ENCODE peak calls at places on chromosomes 1 and 21, in seven cellular contexts. One of them, this sample, is unnamed.

GRCh38 chr1:42290130-42290529 is 44.9 kb downstream of the FOXJ3 start:
- DNase-seq in central memory CD4-positive, alpha-beta T cell: no peak
- DNase-seq in IMR-90: peak
- DNase-seq in body of pancreas: no peak
- DNase-seq in ecto neural progenitor cell: no peak
- DNase-seq in T-cell: no peak
- DNase-seq in uterus: no peak
- DNase-seq in this sample: no peak

GRCh38 chr21:36456714-36457399 is 23.1 kb downstream of the CLDN14 start:
- DNase-seq in ecto neural progenitor cell: no peak
- DNase-seq in body of pancreas: no peak
- DNase-seq in IMR-90: no peak
- DNase-seq in central memory CD4-positive, alpha-beta T cell: no peak
- DNase-seq in uterus: no peak
- DNase-seq in T-cell: no peak
- DNase-seq in this sample: no peak

GRCh38 chr1:201666645-201667044 is 127.7 kb downstream of the NAV1 start:
- DNase-seq in central memory CD4-positive, alpha-beta T cell: no peak
- DNase-seq in ecto neural progenitor cell: no peak
- DNase-seq in IMR-90: no peak
- DNase-seq in T-cell: no peak
- DNase-seq in uterus: no peak
- DNase-seq in body of pancreas: no peak
- DNase-seq in this sample: no peak

GRCh38 chr1:56578963-56579875 is at the start of gene PLPP3:
- DNase-seq in T-cell: no peak
- DNase-seq in central memory CD4-positive, alpha-beta T cell: no peak
- DNase-seq in IMR-90: peak
- DNase-seq in uterus: peak
- DNase-seq in ecto neural progenitor cell: peak
- DNase-seq in body of pancreas: peak
- DNase-seq in this sample: peak

GRCh38 chr1:28781305-28781704 is 30.7 kb upstream of the OPRD1 start:
- DNase-seq in IMR-90: no peak
- DNase-seq in T-cell: no peak
- DNase-seq in ecto neural progenitor cell: no peak
- DNase-seq in body of pancreas: no peak
- DNase-seq in central memory CD4-positive, alpha-beta T cell: no peak
- DNase-seq in uterus: no peak
- DNase-seq in this sample: no peak

GRCh38 chr1:213790565-213790964 is 197.2 kb upstream of the PROX1 start:
- DNase-seq in central memory CD4-positive, alpha-beta T cell: no peak
- DNase-seq in ecto neural progenitor cell: no peak
- DNase-seq in uterus: no peak
- DNase-seq in body of pancreas: no peak
- DNase-seq in IMR-90: no peak
- DNase-seq in T-cell: no peak
- DNase-seq in this sample: no peak

GRCh38 chr1:44021156-44021555 is 10.1 kb downstream of the SLC6A9 start:
- DNase-seq in central memory CD4-positive, alpha-beta T cell: no peak
- DNase-seq in body of pancreas: no peak
- DNase-seq in uterus: no peak
- DNase-seq in T-cell: no peak
- DNase-seq in IMR-90: no peak
- DNase-seq in ecto neural progenitor cell: no peak
- DNase-seq in this sample: no peak

GRCh38 chr1:187044393-187044792 is 215.6 kb downstream of the PLA2G4A start:
- DNase-seq in ecto neural progenitor cell: no peak
- DNase-seq in T-cell: no peak
- DNase-seq in central memory CD4-positive, alpha-beta T cell: no peak
- DNase-seq in body of pancreas: no peak
- DNase-seq in uterus: no peak
- DNase-seq in IMR-90: no peak
- DNase-seq in this sample: no peak

GRCh38 chr1:30929135-30929889 is 20.8 kb upstream of the SDC3 start:
- DNase-seq in central memory CD4-positive, alpha-beta T cell: peak
- DNase-seq in ecto neural progenitor cell: no peak
- DNase-seq in uterus: no peak
- DNase-seq in body of pancreas: peak
- DNase-seq in IMR-90: peak
- DNase-seq in T-cell: peak
- DNase-seq in this sample: no peak

GRCh38 chr1:77874804-77875445 is 13.5 kb upstream of the NEXN start:
- DNase-seq in ecto neural progenitor cell: no peak
- DNase-seq in uterus: no peak
- DNase-seq in body of pancreas: no peak
- DNase-seq in IMR-90: peak
- DNase-seq in T-cell: no peak
- DNase-seq in central memory CD4-positive, alpha-beta T cell: no peak
- DNase-seq in this sample: no peak

GRCh38 chr1:57423135-57424131 is at the start of gene DAB1:
- DNase-seq in ecto neural progenitor cell: peak
- DNase-seq in body of pancreas: peak
- DNase-seq in T-cell: no peak
- DNase-seq in uterus: no peak
- DNase-seq in IMR-90: peak
- DNase-seq in central memory CD4-positive, alpha-beta T cell: peak
- DNase-seq in this sample: no peak

GRCh38 chr1:171611306-171611705 is 10.7 kb upstream of the MYOCOS start:
- DNase-seq in ecto neural progenitor cell: no peak
- DNase-seq in body of pancreas: no peak
- DNase-seq in uterus: no peak
- DNase-seq in T-cell: no peak
- DNase-seq in IMR-90: peak
- DNase-seq in central memory CD4-positive, alpha-beta T cell: no peak
- DNase-seq in this sample: no peak

GRCh38 chr1:236997882-236998281 is 6.4 kb downstream of the MT1HL1 start:
- DNase-seq in T-cell: no peak
- DNase-seq in central memory CD4-positive, alpha-beta T cell: no peak
- DNase-seq in IMR-90: no peak
- DNase-seq in body of pancreas: no peak
- DNase-seq in uterus: no peak
- DNase-seq in ecto neural progenitor cell: no peak
- DNase-seq in this sample: no peak

GRCh38 chr1:226541231-226541630 is 7.3 kb upstream of the STUM start:
- DNase-seq in ecto neural progenitor cell: no peak
- DNase-seq in uterus: no peak
- DNase-seq in T-cell: no peak
- DNase-seq in IMR-90: no peak
- DNase-seq in central memory CD4-positive, alpha-beta T cell: no peak
- DNase-seq in body of pancreas: no peak
- DNase-seq in this sample: no peak

GRCh38 chr1:206495011-206495461 is 12.3 kb upstream of the RASSF5 start:
- DNase-seq in central memory CD4-positive, alpha-beta T cell: no peak
- DNase-seq in T-cell: no peak
- DNase-seq in IMR-90: no peak
- DNase-seq in ecto neural progenitor cell: no peak
- DNase-seq in uterus: no peak
- DNase-seq in body of pancreas: no peak
- DNase-seq in this sample: no peak

GRCh38 chr1:234599617-234600417 is 10.2 kb downstream of the IRF2BP2 start:
- DNase-seq in ecto neural progenitor cell: peak
- DNase-seq in T-cell: peak
- DNase-seq in IMR-90: peak
- DNase-seq in body of pancreas: peak
- DNase-seq in uterus: peak
- DNase-seq in central memory CD4-positive, alpha-beta T cell: peak
- DNase-seq in this sample: peak

GRCh38 chr1:232968396-232968795 is 18.0 kb downstream of the NTPCR start:
- DNase-seq in IMR-90: no peak
- DNase-seq in uterus: no peak
- DNase-seq in T-cell: no peak
- DNase-seq in central memory CD4-positive, alpha-beta T cell: no peak
- DNase-seq in body of pancreas: no peak
- DNase-seq in ecto neural progenitor cell: no peak
- DNase-seq in this sample: no peak

GRCh38 chr1:221089273-221089672 is 210.0 kb downstream of the HLX start:
- DNase-seq in IMR-90: peak
- DNase-seq in T-cell: no peak
- DNase-seq in central memory CD4-positive, alpha-beta T cell: no peak
- DNase-seq in uterus: no peak
- DNase-seq in ecto neural progenitor cell: no peak
- DNase-seq in body of pancreas: no peak
- DNase-seq in this sample: no peak

GRCh38 chr1:118115567-118116272 is 69.3 kb downstream of the SPAG17 start:
- DNase-seq in uterus: no peak
- DNase-seq in T-cell: no peak
- DNase-seq in IMR-90: peak
- DNase-seq in central memory CD4-positive, alpha-beta T cell: no peak
- DNase-seq in body of pancreas: no peak
- DNase-seq in ecto neural progenitor cell: no peak
- DNase-seq in this sample: no peak

GRCh38 chr1:51948491-51948915 is 42.0 kb downstream of the RAB3B start:
- DNase-seq in IMR-90: no peak
- DNase-seq in body of pancreas: no peak
- DNase-seq in ecto neural progenitor cell: no peak
- DNase-seq in uterus: no peak
- DNase-seq in T-cell: no peak
- DNase-seq in central memory CD4-positive, alpha-beta T cell: no peak
- DNase-seq in this sample: no peak

GRCh38 chr1:21659099-21659923 is 9.8 kb downstream of the RAP1GAP start:
- DNase-seq in ecto neural progenitor cell: peak
- DNase-seq in central memory CD4-positive, alpha-beta T cell: peak
- DNase-seq in body of pancreas: peak
- DNase-seq in IMR-90: peak
- DNase-seq in uterus: no peak
- DNase-seq in T-cell: peak
- DNase-seq in this sample: peak

GRCh38 chr1:152143147-152143845 is 15.7 kb downstream of the RPTN start:
- DNase-seq in uterus: no peak
- DNase-seq in T-cell: no peak
- DNase-seq in body of pancreas: no peak
- DNase-seq in ecto neural progenitor cell: no peak
- DNase-seq in IMR-90: no peak
- DNase-seq in central memory CD4-positive, alpha-beta T cell: no peak
- DNase-seq in this sample: no peak

GRCh38 chr1:29631836-29632420 is 395.6 kb downstream of the PTPRU start:
- DNase-seq in T-cell: no peak
- DNase-seq in IMR-90: no peak
- DNase-seq in central memory CD4-positive, alpha-beta T cell: no peak
- DNase-seq in body of pancreas: no peak
- DNase-seq in ecto neural progenitor cell: peak
- DNase-seq in uterus: no peak
- DNase-seq in this sample: no peak

GRCh38 chr1:235908742-235909520 is 42.2 kb upstream of the LYST start:
- DNase-seq in ecto neural progenitor cell: no peak
- DNase-seq in T-cell: no peak
- DNase-seq in uterus: no peak
- DNase-seq in IMR-90: peak
- DNase-seq in central memory CD4-positive, alpha-beta T cell: no peak
- DNase-seq in body of pancreas: no peak
- DNase-seq in this sample: no peak

GRCh38 chr21:37868896-37869295 is 47.4 kb downstream of the KCNJ6 start:
- DNase-seq in T-cell: no peak
- DNase-seq in body of pancreas: no peak
- DNase-seq in uterus: no peak
- DNase-seq in central memory CD4-positive, alpha-beta T cell: no peak
- DNase-seq in ecto neural progenitor cell: no peak
- DNase-seq in IMR-90: peak
- DNase-seq in this sample: no peak